ENCODE peak calls at places on chromosomes 7 and 10, in six cellular contexts. I is astrocyte, O is left ventricle myocardium inferior, R is right lobe of liver, V is Calu3, E is GM10248. W is an unnamed sample.

GRCh38 chr7:153389261-153389660 is 629.7 kb downstream of the ACTR3B start:
- DNase-seq in I (no peak), O (no peak), V (no peak), R (no peak), E (no peak), W (no peak)

GRCh38 chr10:60823324-60823723 is 45.0 kb downstream of the CDK1 start:
- DNase-seq in R (no peak), V (no peak), I (no peak), E (no peak), O (no peak), W (no peak)

GRCh38 chr10:7133270-7133669 is 277.6 kb downstream of the SFMBT2 start:
- DNase-seq in V (no peak), O (no peak), R (no peak), I (peak; percentile 14), E (no peak), W (no peak)

GRCh38 chr7:112404321-112404720 is 45.9 kb upstream of the IFRD1 start:
- DNase-seq in E (no peak), R (no peak), V (no peak), O (no peak), I (no peak), W (no peak)

GRCh38 chr10:18164093-18164492 is 23.9 kb downstream of the CACNB2 start:
- DNase-seq in O (no peak), V (no peak), R (no peak), E (no peak), I (peak; percentile 85), W (no peak)

GRCh38 chr10:116723428-116724281 is 18.7 kb downstream of the HSPA12A start:
- DNase-seq in I (no peak), R (no peak), E (no peak), V (no peak), O (no peak), W (peak; percentile 84)

GRCh38 chr7:45036317-45036716 is 36.3 kb downstream of the CCM2 start:
- DNase-seq in V (no peak), I (no peak), O (no peak), E (no peak), R (no peak), W (peak; percentile 24)

GRCh38 chr7:36312064-36312914 is 77.4 kb upstream of the ANLN start:
- DNase-seq in I (no peak), E (peak; percentile 45), O (no peak), R (peak; percentile 40), V (peak; percentile 87), W (no peak)

GRCh38 chr10:31644931-31645633 is 283.5 kb downstream of the ARHGAP12 start:
- DNase-seq in E (no peak), V (no peak), R (no peak), O (no peak), I (peak; percentile 42), W (no peak)

GRCh38 chr10:4057725-4058513 is 272.9 kb upstream of the KLF6 start:
- DNase-seq in R (no peak), E (no peak), I (no peak), O (no peak), V (no peak), W (no peak)
- TF ChIP-seq CTCF in R (no peak), E (no peak), I (no peak), O (no peak), V (no peak), W (no peak)

GRCh38 chr10:86945361-86946214 is 11.8 kb downstream of the MMRN2 start:
- DNase-seq in E (no peak), V (peak; percentile 28), I (no peak), R (no peak), O (peak; percentile 16), W (peak; percentile 78)
- TF ChIP-seq CTCF in E (no peak), V (no peak), I (no peak), R (no peak), O (peak; percentile 54), W (peak; percentile 64)

DNA sequence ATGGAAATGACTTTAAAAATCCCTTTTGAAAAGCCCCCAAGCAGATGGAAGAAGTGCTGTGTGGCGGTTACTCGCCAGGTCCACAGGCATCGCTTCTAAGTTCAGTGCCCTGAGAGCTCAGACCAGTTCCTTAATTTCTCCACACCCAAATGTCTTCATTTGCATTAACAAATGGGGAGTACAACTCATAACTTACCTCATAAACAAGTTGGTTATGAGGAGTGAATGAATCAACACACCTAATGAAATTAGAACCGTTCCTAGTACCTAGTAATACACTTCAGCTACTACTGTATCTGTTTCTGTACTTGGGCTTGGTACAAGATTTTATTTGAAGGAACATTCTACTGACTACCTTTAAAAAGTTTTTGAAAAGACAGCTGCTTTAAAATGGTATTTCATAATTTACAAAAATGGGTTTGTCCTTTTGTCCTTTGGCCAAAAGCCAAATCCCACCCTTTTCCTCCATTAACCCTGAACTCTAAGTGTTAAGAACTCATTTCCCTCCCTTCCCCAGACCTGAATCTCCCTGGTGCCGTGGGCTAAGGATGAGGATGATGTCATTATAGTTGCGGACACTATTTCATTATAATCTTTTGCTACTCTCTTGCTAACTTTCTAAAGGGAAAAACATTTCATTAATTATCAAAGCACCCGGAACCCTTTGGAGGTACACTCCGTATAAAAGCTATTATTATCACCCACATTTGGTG is 221.5 kb upstream of the CELF2 start:
- DNase-seq in E (no peak), I (no peak), V (no peak), O (no peak), R (no peak), W (no peak)
- TF ChIP-seq CTCF in E (no peak), I (no peak), V (no peak), O (no peak), R (no peak), W (no peak)

GRCh38 chr7:132998763-132999162 is 83.1 kb downstream of the CHCHD3 start:
- DNase-seq in V (no peak), R (no peak), I (no peak), E (no peak), O (no peak), W (no peak)
- TF ChIP-seq CTCF in V (no peak), R (no peak), I (no peak), E (no peak), O (no peak), W (no peak)

GRCh38 chr10:32893431-32893830 is 64.6 kb downstream of the ITGB1 start:
- DNase-seq in I (no peak), R (no peak), E (no peak), O (no peak), V (no peak), W (no peak)
- TF ChIP-seq CTCF in I (peak; percentile 7), R (no peak), E (no peak), O (no peak), V (no peak), W (peak; percentile 23)

GRCh38 chr7:110857106-110857505 is 233.8 kb upstream of the LRRN3 start:
- DNase-seq in V (no peak), I (no peak), E (no peak), R (no peak), O (no peak), W (no peak)

GRCh38 chr7:110852156-110852858 is 238.6 kb upstream of the LRRN3 start:
- DNase-seq in O (no peak), E (no peak), I (no peak), V (no peak), R (no peak), W (no peak)

GRCh38 chr7:110853263-110853662 is 237.7 kb upstream of the LRRN3 start:
- DNase-seq in R (no peak), I (no peak), V (no peak), O (no peak), E (no peak), W (no peak)

GRCh38 chr7:110861163-110861562 is 229.8 kb upstream of the LRRN3 start:
- DNase-seq in I (no peak), E (no peak), R (no peak), O (no peak), V (no peak), W (no peak)

DNA sequence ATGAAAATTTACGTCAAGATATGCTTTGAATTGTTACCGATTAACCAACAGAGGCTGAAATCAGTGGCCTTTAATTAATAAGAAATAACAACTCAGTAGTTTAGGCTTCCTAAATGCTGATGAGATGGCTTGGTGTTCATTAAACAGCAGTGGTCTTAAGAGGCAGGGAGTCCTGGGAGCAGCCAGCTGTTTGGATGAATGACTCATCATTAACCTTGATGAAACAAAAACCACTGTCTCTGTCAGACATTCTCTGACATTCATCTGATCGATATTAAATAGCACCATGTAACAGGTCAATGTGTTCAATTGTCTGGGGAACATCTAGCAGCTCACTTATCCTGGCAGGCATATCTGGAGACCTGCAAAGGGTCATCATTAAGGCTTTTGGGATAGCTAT is 234.2 kb upstream of the LRRN3 start:
- DNase-seq in R (no peak), V (no peak), I (no peak), E (no peak), O (no peak), W (no peak)
- TF ChIP-seq CTCF in R (no peak), V (no peak), I (no peak), E (no peak), O (no peak), W (no peak)

GRCh38 chr10:3118621-3119020 is 51.3 kb downstream of the PFKP start:
- DNase-seq in V (no peak), R (no peak), I (no peak), O (no peak), E (no peak), W (no peak)

GRCh38 chr10:3122034-3122433 is 50.5 kb downstream of the PITRM1 start:
- DNase-seq in E (no peak), O (no peak), V (no peak), R (no peak), I (no peak), W (no peak)

GRCh38 chr10:3122486-3123205 is 49.9 kb downstream of the PITRM1 start:
- DNase-seq in V (no peak), O (no peak), E (no peak), R (no peak), I (no peak), W (no peak)

GRCh38 chr10:3117486-3117885 is 50.1 kb downstream of the PFKP start:
- DNase-seq in V (no peak), I (no peak), O (no peak), R (no peak), E (no peak), W (no peak)

DNA sequence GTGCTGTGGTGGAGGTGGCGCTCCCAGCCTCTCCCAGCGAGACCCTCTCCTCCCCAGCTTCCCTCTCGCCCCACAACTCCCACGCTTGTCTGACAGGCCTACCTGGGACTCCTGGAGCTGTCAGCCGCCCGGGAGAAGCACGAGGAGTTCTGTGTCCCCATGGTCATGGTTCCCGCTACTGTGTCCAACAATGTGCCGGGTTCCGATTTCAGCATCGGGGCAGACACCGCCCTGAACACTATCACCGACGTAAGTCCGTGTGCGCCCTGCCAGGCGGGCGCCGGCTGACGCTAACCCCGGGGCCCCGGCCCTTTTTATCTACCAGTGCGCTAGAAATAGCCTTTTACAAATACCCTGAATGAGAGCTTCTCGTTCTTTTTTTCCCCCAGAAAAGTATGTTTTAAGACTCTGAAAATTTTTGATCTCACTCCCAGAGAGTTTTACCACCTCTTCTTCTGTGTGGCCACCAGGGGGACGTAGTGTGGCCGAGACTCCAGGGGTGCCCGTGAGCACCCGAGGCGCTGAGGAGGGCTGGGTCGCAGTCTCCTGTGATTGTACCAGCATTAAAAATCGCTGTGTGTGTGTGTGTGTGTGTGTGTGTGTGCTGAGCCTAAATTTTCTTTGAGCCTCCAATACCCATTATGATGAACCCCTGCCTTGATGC is 52.6 kb downstream of the PFKP start:
- DNase-seq in I (no peak), E (no peak), V (peak; percentile 30), O (no peak), R (no peak), W (no peak)
- TF ChIP-seq CTCF in I (peak; percentile 51), E (peak; percentile 15), V (peak; percentile 62), O (peak; percentile 55), R (peak; percentile 20), W (peak; percentile 80)

GRCh38 chr10:19663344-19663743 is 152.9 kb upstream of the PLXDC2 start:
- DNase-seq in I (no peak), O (no peak), V (no peak), R (no peak), E (no peak), W (no peak)
- TF ChIP-seq CTCF in I (no peak), O (no peak), V (no peak), R (peak; percentile 24), E (no peak), W (peak; percentile 23)